ENCODE peak calls at places on chromosomes 7 and 10, in four cellular contexts. Q is hepatocyte, W is AG04450, P is brain microvascular endothelial cell. X is an unnamed sample.

GRCh38 chr7:17963281-17963680 is 23.0 kb upstream of the SNX13 start:
- DNase-seq in Q (no peak), P (no peak), W (peak; percentile 51), X (no peak)

GRCh38 chr10:17787087-17787942 is 21.8 kb upstream of the MRC1 start:
- DNase-seq in P (peak; percentile 93), Q (peak; percentile 78), W (peak; percentile 86), X (no peak)

GRCh38 chr10:59505931-59506330 is 143.6 kb upstream of the FAM13C start:
- DNase-seq in Q (no peak), W (no peak), P (no peak), X (no peak)

GRCh38 chr10:45180946-45181439 is 134.4 kb downstream of the OR13A1 start:
- DNase-seq in Q (no peak), P (no peak), W (no peak), X (no peak)

GRCh38 chr10:79415736-79416577 is 29.5 kb downstream of the ZCCHC24 start:
- DNase-seq in Q (no peak), W (no peak), P (no peak), X (no peak)

GRCh38 chr10:52172581-52172980 is 141.5 kb upstream of the DKK1 start:
- DNase-seq in P (peak; percentile 31), W (no peak), Q (peak; percentile 43), X (no peak)

GRCh38 chr7:104431930-104432329 is 103.5 kb downstream of the LHFPL3 start:
- DNase-seq in P (no peak), Q (no peak), W (no peak), X (no peak)

GRCh38 chr7:45035909-45036308 is 35.9 kb downstream of the CCM2 start:
- DNase-seq in Q (no peak), W (no peak), P (no peak), X (no peak)

GRCh38 chr7:91098566-91098965 is 165.7 kb upstream of the FZD1 start:
- DNase-seq in W (no peak), Q (no peak), P (peak; percentile 13), X (no peak)

GRCh38 chr7:5143935-5144903 is 45.8 kb upstream of the WIPI2 start:
- DNase-seq in W (no peak), P (peak; percentile 3), Q (no peak), X (peak; percentile 60)

GRCh38 chr10:14601872-14602725 is 172.6 kb downstream of the FAM107B start:
- DNase-seq in Q (peak; percentile 84), P (peak; percentile 89), W (no peak), X (peak; percentile 71)

GRCh38 chr10:48779077-48779476 is 94.4 kb downstream of the WDFY4 start:
- DNase-seq in P (no peak), W (no peak), Q (no peak), X (no peak)

GRCh38 chr7:30430300-30430699 is 48.3 kb downstream of the NOD1 start:
- DNase-seq in W (no peak), P (no peak), Q (no peak), X (no peak)

GRCh38 chr7:73707045-73707631 is 12.3 kb downstream of the STX1A start:
- DNase-seq in P (peak; percentile 20), Q (no peak), W (no peak), X (no peak)

GRCh38 chr10:96512524-96512991 is 1.2 kb downstream of the TLL2 start:
- DNase-seq in Q (peak; percentile 58), P (no peak), W (no peak), X (peak; percentile 36)

GRCh38 chr7:30734497-30734896 is 17.4 kb upstream of the INMT start:
- DNase-seq in Q (no peak), P (no peak), W (no peak), X (no peak)

GRCh38 chr10:29795856-29796255 is 161.1 kb upstream of the SVIL start:
- DNase-seq in Q (no peak), W (no peak), P (no peak), X (no peak)

GRCh38 chr10:50271564-50272250 is 20.4 kb upstream of the ASAH2 start:
- DNase-seq in P (no peak), Q (no peak), W (no peak), X (no peak)

GRCh38 chr7:5780801-5781496 is 514 bp downstream of the RNF216 start:
- DNase-seq in W (no peak), Q (peak; percentile 60), P (peak; percentile 8), X (peak; percentile 76)

GRCh38 chr10:79375321-79376077 is 28.2 kb downstream of the PPIF start:
- DNase-seq in Q (peak; percentile 64), W (no peak), P (peak; percentile 41), X (peak; percentile 4)

GRCh38 chr10:11205026-11205772 is 187.5 kb downstream of the CELF2 start:
- DNase-seq in P (no peak), Q (no peak), W (no peak), X (no peak)

GRCh38 chr7:157613575-157614322 is 276.9 kb downstream of the DNAJB6 start:
- DNase-seq in W (no peak), P (peak; percentile 14), Q (no peak), X (no peak)

GRCh38 chr7:29204491-29205281 is 10.1 kb downstream of the CHN2 start:
- DNase-seq in W (no peak), P (no peak), Q (no peak), X (no peak)

GRCh38 chr10:75531571-75532031 is 100.2 kb downstream of the LRMDA start:
- DNase-seq in W (no peak), Q (no peak), P (no peak), X (no peak)

GRCh38 chr7:135536160-135536559 is 21.6 kb upstream of the NUP205 start:
- DNase-seq in Q (peak; percentile 38), W (no peak), P (peak; percentile 72), X (no peak)

GRCh38 chr7:20284398-20285143 is 46.1 kb upstream of the ITGB8 start:
- DNase-seq in P (no peak), W (no peak), Q (no peak), X (no peak)

GRCh38 chr10:128086003-128086863 is 40.0 kb downstream of the MKI67 start:
- DNase-seq in P (no peak), W (no peak), Q (no peak), X (no peak)

GRCh38 chr10:76433161-76434005 is 1002.0 kb downstream of the LRMDA start:
- DNase-seq in P (no peak), W (no peak), Q (peak; percentile 20), X (no peak)

GRCh38 chr10:16902606-16903005 is 85.4 kb upstream of the RSU1 start:
- DNase-seq in P (no peak), W (no peak), Q (no peak), X (no peak)

GRCh38 chr10:74282853-74283205 is 131.8 kb downstream of the ADK start:
- DNase-seq in P (no peak), Q (no peak), W (no peak), X (no peak)

GRCh38 chr7:73827568-73828106 is 3.2 kb upstream of the CLDN4 start:
- DNase-seq in W (no peak), Q (peak; percentile 88), P (no peak), X (no peak)

GRCh38 chr10:112585052-112585451 is 138.0 kb downstream of the VTI1A start:
- DNase-seq in P (peak; percentile 34), W (no peak), Q (no peak), X (no peak)

GRCh38 chr10:128560993-128561392 is 434.8 kb upstream of the MKI67 start:
- DNase-seq in P (no peak), Q (no peak), W (no peak), X (no peak)

GRCh38 chr10:71802715-71803488 is 29.6 kb upstream of the VSIR start:
- DNase-seq in W (no peak), Q (no peak), P (no peak), X (no peak)

GRCh38 chr7:55242613-55243012 is 122.5 kb upstream of the LANCL2 start:
- DNase-seq in W (no peak), P (no peak), Q (no peak), X (no peak)

GRCh38 chr7:70334883-70335282 is 736.6 kb downstream of the AUTS2 start:
- DNase-seq in W (no peak), P (no peak), Q (no peak), X (no peak)

GRCh38 chr10:63929826-63930467 is 408.7 kb downstream of the REEP3 start:
- DNase-seq in P (no peak), Q (peak; percentile 44), W (no peak), X (no peak)

GRCh38 chr7:75905785-75906604 is 9.0 kb upstream of the POR start:
- DNase-seq in Q (peak; percentile 84), W (no peak), P (peak; percentile 35), X (no peak)

GRCh38 chr7:157490465-157490912 is 153.7 kb downstream of the DNAJB6 start:
- DNase-seq in W (no peak), Q (peak; percentile 30), P (peak; percentile 96), X (no peak)

GRCh38 chr7:66366701-66367100 is 161.6 kb downstream of the TPST1 start:
- DNase-seq in Q (no peak), W (no peak), P (no peak), X (no peak)

GRCh38 chr7:779480-779879 is 52.4 kb upstream of the PRKAR1B start:
- DNase-seq in Q (no peak), P (no peak), W (no peak), X (no peak)
- TF ChIP-seq CTCF in Q (no peak), P (no peak), W (no peak), X (no peak)

GRCh38 chr10:133257489-133258065 is 19.1 kb downstream of the ADAM8 start:
- DNase-seq in Q (peak; percentile 78), P (no peak), W (no peak), X (peak; percentile 63)
- TF ChIP-seq CTCF in Q (peak; percentile 45), P (peak; percentile 59), W (peak; percentile 29), X (peak; percentile 45)

GRCh38 chr10:42864575-42864974 is 82.0 kb downstream of the BMS1 start:
- DNase-seq in W (no peak), P (peak; percentile 10), Q (no peak), X (no peak)
- TF ChIP-seq CTCF in W (peak; percentile 39), P (peak; percentile 64), Q (peak; percentile 31), X (no peak)

GRCh38 chr7:145016068-145016467 is 180.2 kb upstream of the TPK1 start:
- DNase-seq in Q (no peak), W (no peak), P (no peak), X (no peak)
- TF ChIP-seq CTCF in Q (no peak), W (no peak), P (no peak), X (no peak)

GRCh38 chr10:77910524-77911145 is 15.9 kb downstream of the DLG5 start:
- DNase-seq in P (no peak), Q (no peak), W (no peak), X (no peak)

GRCh38 chr10:77909021-77909754 is 17.4 kb downstream of the DLG5 start:
- DNase-seq in Q (no peak), P (no peak), W (no peak), X (no peak)

GRCh38 chr10:77909755-77910375 is 16.7 kb downstream of the DLG5 start:
- DNase-seq in P (peak; percentile 67), W (no peak), Q (peak; percentile 83), X (no peak)

GRCh38 chr10:77906863-77907861 is 19.4 kb downstream of the DLG5 start:
- DNase-seq in P (no peak), Q (no peak), W (no peak), X (no peak)

GRCh38 chr10:77907900-77908717 is 18.4 kb downstream of the DLG5 start:
- DNase-seq in P (no peak), W (no peak), Q (no peak), X (no peak)
- TF ChIP-seq CTCF in P (peak; percentile 34), W (no peak), Q (peak; percentile 18), X (peak; percentile 29)

GRCh38 chr7:39609462-39610149 is 13.8 kb upstream of the RALA start:
- DNase-seq in P (no peak), W (no peak), Q (peak; percentile 32), X (peak; percentile 58)
- TF ChIP-seq CTCF in P (peak; percentile 44), W (peak; percentile 13), Q (peak; percentile 31), X (no peak)

GRCh38 chr7:39125849-39126248 is 148.1 kb downstream of the POU6F2 start:
- DNase-seq in P (no peak), Q (no peak), W (no peak), X (no peak)
- TF ChIP-seq CTCF in P (no peak), Q (no peak), W (no peak), X (no peak)

X was measured in GM20000.